ENCODE peak calls at places on chromosomes 3 and 15, in four cellular contexts. B, Q, E and D are unnamed samples.

GRCh38 chr15:39625856-39626255 is 45.0 kb downstream of the THBS1 start:
- DNase-seq in E (no peak), B (peak), Q (no peak), D (no peak)

GRCh38 chr3:171967137-171967783 is 72.1 kb upstream of the FNDC3B start:
- DNase-seq in B (peak), E (no peak), Q (peak), D (no peak)

GRCh38 chr15:60585743-60586708 is 107.1 kb upstream of the ICE2 start:
- DNase-seq in Q (peak), B (peak), E (no peak), D (no peak)

GRCh38 chr3:197555281-197556261 is at the start of gene BDH1:
- DNase-seq in E (no peak), B (no peak), Q (peak), D (peak)

GRCh38 chr15:47813985-47814384 is 96.7 kb downstream of the SEMA6D start:
- DNase-seq in B (no peak), E (no peak), Q (no peak), D (no peak)

GRCh38 chr15:96331141-96331941 is 841 bp downstream of the NR2F2 start:
- DNase-seq in Q (no peak), B (no peak), E (no peak), D (peak)

GRCh38 chr3:41175365-41175764 is 23.9 kb upstream of the CTNNB1 start:
- DNase-seq in B (no peak), E (no peak), Q (peak), D (no peak)

GRCh38 chr3:32469151-32469874 is 33.3 kb downstream of the CMTM6 start:
- DNase-seq in E (no peak), B (no peak), Q (no peak), D (no peak)

GRCh38 chr3:133992385-133992784 is 37.3 kb downstream of the SLCO2A1 start:
- DNase-seq in Q (peak), E (no peak), B (no peak), D (peak)

GRCh38 chr3:42749753-42750231 is 23.3 kb downstream of the CCDC13 start:
- DNase-seq in B (no peak), E (no peak), Q (peak), D (peak)

GRCh38 chr15:70427531-70428120 is 329.9 kb upstream of the TLE3 start:
- DNase-seq in E (no peak), B (no peak), Q (peak), D (no peak)

GRCh38 chr15:80779658-80780415 is 667 bp downstream of the CEMIP start:
- DNase-seq in B (peak), Q (peak), E (peak), D (peak)

GRCh38 chr3:173911446-173911845 is 513.9 kb downstream of the NLGN1 start:
- DNase-seq in Q (no peak), B (no peak), E (no peak), D (no peak)

GRCh38 chr3:171313702-171314101 is 146.5 kb downstream of the TNIK start:
- DNase-seq in E (no peak), Q (no peak), B (no peak), D (no peak)

GRCh38 chr15:75347222-75348033 is 589 bp downstream of the NEIL1 start:
- DNase-seq in Q (peak), E (no peak), B (no peak), D (peak)

GRCh38 chr3:191217331-191217730 is 18.3 kb downstream of the OSTN start:
- DNase-seq in Q (no peak), B (no peak), E (no peak), D (no peak)

GRCh38 chr15:48507416-48508065 is 138.0 kb downstream of the FBN1 start:
- DNase-seq in B (peak), E (no peak), Q (peak), D (peak)

GRCh38 chr3:42502429-42503250 is at the start of gene VIPR1:
- DNase-seq in B (no peak), Q (peak), E (peak), D (peak)

GRCh38 chr3:186099178-186099577 is 9.7 kb downstream of the ETV5 start:
- DNase-seq in Q (no peak), E (no peak), B (peak), D (no peak)

GRCh38 chr3:190031887-190032752 is 88.6 kb downstream of the P3H2 start:
- DNase-seq in B (peak), Q (no peak), E (no peak), D (no peak)

GRCh38 chr3:190433626-190434025 is 16.1 kb downstream of the TMEM207 start:
- DNase-seq in E (no peak), B (no peak), Q (no peak), D (no peak)

GRCh38 chr15:43410572-43411214 is 39.8 kb downstream of the TUBGCP4 start:
- DNase-seq in E (no peak), B (peak), Q (peak), D (no peak)

GRCh38 chr3:194333212-194333980 is 17.7 kb downstream of the CPN2 start:
- DNase-seq in B (peak), E (peak), Q (peak), D (peak)
- H3K56ac ChIP-seq in B (no peak), E (no peak), Q (peak), D (no peak)

DNA sequence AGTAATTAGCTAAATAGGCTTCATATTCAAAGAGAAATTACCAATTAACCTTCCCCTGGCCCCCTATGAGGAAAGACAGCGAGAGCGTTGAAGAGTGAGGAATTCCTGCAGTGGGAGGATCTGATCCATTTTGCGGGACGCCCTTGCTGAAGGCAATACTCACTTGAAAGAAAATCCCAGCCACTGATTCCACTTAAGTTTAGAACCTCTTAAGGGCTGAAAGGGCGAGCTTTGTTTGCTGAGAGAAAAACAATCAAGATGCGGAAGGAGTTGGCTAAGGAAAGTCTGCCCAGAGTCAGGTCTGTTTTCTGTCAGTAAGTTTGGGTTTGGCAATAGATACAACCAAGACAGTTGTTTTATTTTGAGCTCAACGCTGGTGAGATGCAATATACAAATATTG is 102.8 kb upstream of the GBE1 start:
- DNase-seq in E (peak), Q (peak), B (no peak), D (peak)
- H3K56ac ChIP-seq in E (no peak), Q (no peak), B (no peak), D (no peak)

GRCh38 chr3:129604942-129605592 is 1.4 kb downstream of the PLXND1 start:
- DNase-seq in Q (no peak), B (no peak), E (no peak), D (peak)

GRCh38 chr3:129604223-129604941 is 2.1 kb downstream of the PLXND1 start:
- DNase-seq in Q (no peak), E (no peak), B (no peak), D (no peak)

GRCh38 chr3:129602309-129602708 is 4.2 kb downstream of the PLXND1 start:
- DNase-seq in E (no peak), B (no peak), Q (peak), D (peak)

GRCh38 chr3:129602730-129603560 is 3.5 kb downstream of the PLXND1 start:
- DNase-seq in Q (peak), E (no peak), B (peak), D (peak)

GRCh38 chr3:129603561-129603942 is 2.9 kb downstream of the PLXND1 start:
- DNase-seq in E (no peak), Q (no peak), B (no peak), D (no peak)
- H3K56ac ChIP-seq in E (no peak), Q (peak), B (no peak), D (no peak)

GRCh38 chr3:36811768-36812167 is 47.4 kb upstream of the DCLK3 start:
- DNase-seq in E (no peak), B (no peak), Q (no peak), D (no peak)
- H3K56ac ChIP-seq in E (no peak), B (no peak), Q (no peak), D (no peak)